ENCODE peak calls at places on chromosome 1, in eight cellular contexts. One of them, this sample, is unnamed.

GRCh38 chr1:200708769-200709168 is 29.9 kb upstream of the CAMSAP2 start:
- DNase-seq in activated naive CD4-positive, alpha-beta T cell treated with anti-CD3 and anti-CD28 coated beads, Interleukin-2, amount 50 U/mL, for 16 hours: no peak
- DNase-seq in esophagus squamous epithelium: no peak
- DNase-seq in right cardiac atrium: no peak
- DNase-seq in breast epithelium: no peak
- DNase-seq in foreskin fibroblast: no peak
- DNase-seq in sciatic nerve: no peak
- DNase-seq in WTC11: no peak
- DNase-seq in this sample: no peak

GRCh38 chr1:178532392-178532791 is 19.5 kb downstream of the TEX35 start:
- DNase-seq in activated naive CD4-positive, alpha-beta T cell treated with anti-CD3 and anti-CD28 coated beads, Interleukin-2, amount 50 U/mL, for 16 hours: peak; percentile 75
- DNase-seq in esophagus squamous epithelium: peak; percentile 28
- DNase-seq in right cardiac atrium: peak; percentile 93
- DNase-seq in breast epithelium: peak; percentile 67
- DNase-seq in foreskin fibroblast: peak; percentile 65
- DNase-seq in sciatic nerve: peak; percentile 90
- DNase-seq in WTC11: peak; percentile 88
- DNase-seq in this sample: peak; percentile 83

GRCh38 chr1:219710529-219711194 is 97.8 kb upstream of the ZC3H11B start:
- DNase-seq in activated naive CD4-positive, alpha-beta T cell treated with anti-CD3 and anti-CD28 coated beads, Interleukin-2, amount 50 U/mL, for 16 hours: no peak
- DNase-seq in esophagus squamous epithelium: no peak
- DNase-seq in right cardiac atrium: no peak
- DNase-seq in breast epithelium: no peak
- DNase-seq in foreskin fibroblast: peak; percentile 55
- DNase-seq in sciatic nerve: no peak
- DNase-seq in WTC11: no peak
- DNase-seq in this sample: no peak

GRCh38 chr1:109793486-109794318 is 30.0 kb upstream of the EPS8L3 start:
- DNase-seq in activated naive CD4-positive, alpha-beta T cell treated with anti-CD3 and anti-CD28 coated beads, Interleukin-2, amount 50 U/mL, for 16 hours: no peak
- DNase-seq in esophagus squamous epithelium: no peak
- DNase-seq in right cardiac atrium: peak; percentile 61
- DNase-seq in breast epithelium: peak; percentile 77
- DNase-seq in foreskin fibroblast: peak; percentile 80
- DNase-seq in sciatic nerve: peak; percentile 56
- DNase-seq in WTC11: no peak
- DNase-seq in this sample: peak; percentile 85

GRCh38 chr1:38403667-38404066 is 357.1 kb upstream of the POU3F1 start:
- DNase-seq in activated naive CD4-positive, alpha-beta T cell treated with anti-CD3 and anti-CD28 coated beads, Interleukin-2, amount 50 U/mL, for 16 hours: no peak
- DNase-seq in esophagus squamous epithelium: no peak
- DNase-seq in right cardiac atrium: no peak
- DNase-seq in breast epithelium: no peak
- DNase-seq in foreskin fibroblast: no peak
- DNase-seq in sciatic nerve: no peak
- DNase-seq in WTC11: no peak
- DNase-seq in this sample: no peak

GRCh38 chr1:20152599-20152930 is 13.4 kb downstream of the PLA2G2F start:
- DNase-seq in activated naive CD4-positive, alpha-beta T cell treated with anti-CD3 and anti-CD28 coated beads, Interleukin-2, amount 50 U/mL, for 16 hours: no peak
- DNase-seq in esophagus squamous epithelium: no peak
- DNase-seq in right cardiac atrium: no peak
- DNase-seq in breast epithelium: no peak
- DNase-seq in foreskin fibroblast: no peak
- DNase-seq in sciatic nerve: no peak
- DNase-seq in WTC11: no peak
- DNase-seq in this sample: no peak

GRCh38 chr1:244087611-244088010 is 36.5 kb downstream of the ZBTB18 start:
- DNase-seq in activated naive CD4-positive, alpha-beta T cell treated with anti-CD3 and anti-CD28 coated beads, Interleukin-2, amount 50 U/mL, for 16 hours: no peak
- DNase-seq in esophagus squamous epithelium: no peak
- DNase-seq in right cardiac atrium: no peak
- DNase-seq in breast epithelium: no peak
- DNase-seq in foreskin fibroblast: no peak
- DNase-seq in sciatic nerve: no peak
- DNase-seq in WTC11: no peak
- DNase-seq in this sample: no peak

GRCh38 chr1:20185834-20186782 is at the start of the genes PLA2G2C and UBXN10:
- DNase-seq in activated naive CD4-positive, alpha-beta T cell treated with anti-CD3 and anti-CD28 coated beads, Interleukin-2, amount 50 U/mL, for 16 hours: peak; percentile 75
- DNase-seq in esophagus squamous epithelium: no peak
- DNase-seq in right cardiac atrium: peak; percentile 88
- DNase-seq in breast epithelium: peak; percentile 45
- DNase-seq in foreskin fibroblast: no peak
- DNase-seq in sciatic nerve: peak; percentile 64
- DNase-seq in WTC11: peak; percentile 81
- DNase-seq in this sample: peak; percentile 82

GRCh38 chr1:3483801-3484444 is 29.5 kb downstream of the ARHGEF16 start:
- DNase-seq in activated naive CD4-positive, alpha-beta T cell treated with anti-CD3 and anti-CD28 coated beads, Interleukin-2, amount 50 U/mL, for 16 hours: peak; percentile 48
- DNase-seq in esophagus squamous epithelium: no peak
- DNase-seq in right cardiac atrium: peak; percentile 77
- DNase-seq in breast epithelium: no peak
- DNase-seq in foreskin fibroblast: no peak
- DNase-seq in sciatic nerve: no peak
- DNase-seq in WTC11: peak; percentile 88
- DNase-seq in this sample: peak; percentile 78